ENCODE peak calls at places on chromosome 9, in eight cellular contexts. Q is lower leg skin, W is omental fat pad, Z is epithelial cell of proximal tubule, M is heart left ventricle, K is Panc1, V is fibroblast of villous mesenchyme, N is nephron progenitor cell. O is an unnamed sample.

GRCh38 chr9:76542360-76542759 is 83.4 kb downstream of the GCNT1 start:
- DNase-seq in Q (no peak), W (no peak), Z (no peak), M (no peak), K (no peak), V (no peak), N (no peak), O (no peak)

GRCh38 chr9:77569335-77569734 is 78.8 kb downstream of the GNA14 start:
- DNase-seq in Q (no peak), W (no peak), Z (no peak), M (no peak), K (no peak), V (no peak), N (no peak), O (no peak)

GRCh38 chr9:107711528-107711927 is 222.0 kb upstream of the KLF4 start:
- DNase-seq in Q (no peak), W (no peak), Z (peak), M (no peak), K (no peak), V (peak), N (no peak), O (peak)

GRCh38 chr9:35070823-35071813 is 1.3 kb downstream of the VCP start:
- DNase-seq in Q (no peak), W (no peak), Z (no peak), M (no peak), K (no peak), V (peak), N (no peak), O (peak)

GRCh38 chr9:121353246-121353975 is 16.6 kb downstream of the STOM start:
- DNase-seq in Q (no peak), W (no peak), Z (no peak), M (no peak), K (no peak), V (no peak), N (no peak), O (no peak)

GRCh38 chr9:126500600-126501382 is 112.9 kb upstream of the LMX1B start:
- DNase-seq in Q (peak), W (peak), Z (no peak), M (peak), K (peak), V (peak), N (peak), O (peak)

GRCh38 chr9:20508242-20508641 is 114.1 kb downstream of the MLLT3 start:
- DNase-seq in Q (no peak), W (no peak), Z (no peak), M (no peak), K (no peak), V (peak), N (no peak), O (no peak)

GRCh38 chr9:110069326-110070248 is 138.4 kb downstream of the C9orf152 start:
- DNase-seq in Q (peak), W (no peak), Z (no peak), M (no peak), K (peak), V (peak), N (no peak), O (peak)

GRCh38 chr9:112754578-112754977 is 4.0 kb downstream of the SNX30 start:
- DNase-seq in Q (no peak), W (no peak), Z (no peak), M (no peak), K (no peak), V (peak), N (no peak), O (peak)

GRCh38 chr9:93126151-93126781 is 7.8 kb downstream of the NINJ1 start:
- DNase-seq in Q (no peak), W (peak), Z (no peak), M (peak), K (no peak), V (no peak), N (no peak), O (no peak)

GRCh38 chr9:133795049-133795448 is 56.9 kb upstream of the SARDH start:
- DNase-seq in Q (no peak), W (no peak), Z (no peak), M (no peak), K (no peak), V (no peak), N (no peak), O (no peak)

GRCh38 chr9:27524236-27524635 is at the start of gene IFNK:
- DNase-seq in Q (no peak), W (no peak), Z (no peak), M (no peak), K (no peak), V (no peak), N (no peak), O (no peak)

GRCh38 chr9:79651251-79651795 is 79.6 kb downstream of the TLE4 start:
- DNase-seq in Q (no peak), W (no peak), Z (no peak), M (peak), K (no peak), V (peak), N (no peak), O (no peak)

GRCh38 chr9:90142580-90142979 is 500.0 kb downstream of the DIRAS2 start:
- DNase-seq in Q (peak), W (peak), Z (peak), M (no peak), K (no peak), V (peak), N (peak), O (peak)

GRCh38 chr9:115263731-115264130 is 145.8 kb upstream of the TNC start:
- DNase-seq in Q (no peak), W (no peak), Z (no peak), M (no peak), K (no peak), V (peak), N (no peak), O (peak)

GRCh38 chr9:129798973-129799372 is 4.0 kb upstream of the TOR1B start:
- DNase-seq in Q (no peak), W (no peak), Z (no peak), M (no peak), K (no peak), V (no peak), N (no peak), O (no peak)

GRCh38 chr9:129910628-129911567 is 75.6 kb downstream of the USP20 start:
- DNase-seq in Q (no peak), W (no peak), Z (peak), M (no peak), K (peak), V (peak), N (no peak), O (peak)

GRCh38 chr9:99557816-99558215 is 263.9 kb upstream of the NR4A3 start:
- DNase-seq in Q (no peak), W (no peak), Z (no peak), M (no peak), K (no peak), V (no peak), N (no peak), O (no peak)

GRCh38 chr9:73149371-73150067 is 2.1 kb upstream of the ANXA1 start:
- DNase-seq in Q (no peak), W (no peak), Z (peak), M (no peak), K (no peak), V (peak), N (no peak), O (peak)

GRCh38 chr9:17021379-17021970 is 113.4 kb upstream of the CNTLN start:
- DNase-seq in Q (no peak), W (no peak), Z (no peak), M (no peak), K (no peak), V (peak), N (no peak), O (peak)

GRCh38 chr9:31908158-31908890 is 476.1 kb upstream of the ACO1 start:
- DNase-seq in Q (no peak), W (no peak), Z (peak), M (no peak), K (no peak), V (peak), N (no peak), O (no peak)

GRCh38 chr9:21919377-21920362 is 74.5 kb downstream of the CDKN2A start:
- DNase-seq in Q (no peak), W (no peak), Z (peak), M (no peak), K (no peak), V (peak), N (no peak), O (peak)

GRCh38 chr9:74120470-74120869 is 376.7 kb upstream of the RORB start:
- DNase-seq in Q (no peak), W (no peak), Z (no peak), M (no peak), K (no peak), V (no peak), N (no peak), O (no peak)

GRCh38 chr9:115973241-115973640 is 180.3 kb upstream of the PAPPA start:
- DNase-seq in Q (no peak), W (no peak), Z (no peak), M (no peak), K (no peak), V (no peak), N (no peak), O (no peak)

GRCh38 chr9:130315446-130316226 is 50.1 kb downstream of the HMCN2 start:
- DNase-seq in Q (no peak), W (no peak), Z (no peak), M (peak), K (no peak), V (no peak), N (no peak), O (no peak)

GRCh38 chr9:14260101-14260500 is 53.8 kb downstream of the NFIB start:
- DNase-seq in Q (no peak), W (no peak), Z (no peak), M (no peak), K (no peak), V (no peak), N (no peak), O (no peak)

GRCh38 chr9:30800421-30800820 is 1584.0 kb upstream of the ACO1 start:
- DNase-seq in Q (no peak), W (no peak), Z (no peak), M (peak), K (no peak), V (no peak), N (no peak), O (no peak)

GRCh38 chr9:1979815-1980367 is 35.3 kb upstream of the SMARCA2 start:
- DNase-seq in Q (no peak), W (no peak), Z (peak), M (no peak), K (no peak), V (peak), N (no peak), O (peak)

GRCh38 chr9:2158111-2158610 is 143.0 kb downstream of the SMARCA2 start:
- DNase-seq in Q (peak), W (peak), Z (peak), M (no peak), K (no peak), V (peak), N (peak), O (peak)

GRCh38 chr9:100322954-100323536 is 29.7 kb downstream of the TEX10 start:
- DNase-seq in Q (no peak), W (no peak), Z (no peak), M (no peak), K (no peak), V (peak), N (peak), O (peak)

GRCh38 chr9:75891277-75892167 is 1.0 kb downstream of the PCSK5 start:
- DNase-seq in Q (peak), W (peak), Z (no peak), M (peak), K (no peak), V (peak), N (peak), O (peak)

GRCh38 chr9:132142883-132143282 is 19.0 kb upstream of the NTNG2 start:
- DNase-seq in Q (no peak), W (no peak), Z (no peak), M (no peak), K (no peak), V (no peak), N (no peak), O (no peak)

GRCh38 chr9:130235558-130236435 is 29.8 kb upstream of the HMCN2 start:
- DNase-seq in Q (peak), W (peak), Z (no peak), M (peak), K (no peak), V (peak), N (peak), O (peak)

GRCh38 chr9:111148994-111149759 is 110.9 kb upstream of the LPAR1 start:
- DNase-seq in Q (peak), W (no peak), Z (no peak), M (no peak), K (no peak), V (peak), N (no peak), O (peak)

GRCh38 chr9:119284118-119284517 is 85.1 kb downstream of the BRINP1 start:
- DNase-seq in Q (no peak), W (no peak), Z (no peak), M (no peak), K (no peak), V (no peak), N (peak), O (no peak)
- TF ChIP-seq CTCF in Q (no peak), W (no peak), Z (peak), M (no peak), K (peak), V (no peak), N (peak), O (no peak)

DNA sequence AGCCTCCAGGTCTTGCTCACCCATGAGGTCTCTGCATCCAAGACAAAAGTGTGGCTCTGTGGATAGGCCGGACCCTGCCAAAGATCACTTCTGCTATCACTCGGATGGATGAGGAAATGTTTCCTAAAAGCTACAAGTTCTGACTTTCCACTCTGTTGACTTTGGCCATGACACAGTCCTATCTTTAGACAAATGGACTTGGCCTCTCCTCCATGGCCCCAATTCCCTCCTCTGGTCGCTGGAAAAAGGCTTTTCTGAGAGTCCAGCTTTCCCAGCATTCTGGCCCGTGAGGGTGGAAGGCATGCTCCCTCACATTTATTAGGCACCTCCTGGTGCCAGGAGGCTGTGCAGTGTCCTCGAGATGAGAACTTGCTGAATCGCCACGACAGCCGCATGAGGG is 83.1 kb downstream of the COL27A1 start:
- DNase-seq in Q (no peak), W (no peak), Z (no peak), M (no peak), K (no peak), V (no peak), N (no peak), O (peak)
- TF ChIP-seq CTCF in Q (no peak), W (no peak), Z (no peak), M (no peak), K (no peak), V (no peak), N (no peak), O (no peak)

GRCh38 chr9:124284237-124284831 is 26.6 kb downstream of the NEK6 start:
- DNase-seq in Q (no peak), W (no peak), Z (peak), M (peak), K (no peak), V (peak), N (no peak), O (peak)
- TF ChIP-seq CTCF in Q (no peak), W (no peak), Z (no peak), M (peak), K (no peak), V (no peak), N (no peak), O (no peak)

GRCh38 chr9:134811673-134812668 is 68.6 kb upstream of the FCN2 start:
- DNase-seq in Q (peak), W (no peak), Z (no peak), M (no peak), K (no peak), V (peak), N (no peak), O (peak)
- TF ChIP-seq CTCF in Q (no peak), W (no peak), Z (no peak), M (peak), K (no peak), V (no peak), N (no peak), O (peak)

DNA sequence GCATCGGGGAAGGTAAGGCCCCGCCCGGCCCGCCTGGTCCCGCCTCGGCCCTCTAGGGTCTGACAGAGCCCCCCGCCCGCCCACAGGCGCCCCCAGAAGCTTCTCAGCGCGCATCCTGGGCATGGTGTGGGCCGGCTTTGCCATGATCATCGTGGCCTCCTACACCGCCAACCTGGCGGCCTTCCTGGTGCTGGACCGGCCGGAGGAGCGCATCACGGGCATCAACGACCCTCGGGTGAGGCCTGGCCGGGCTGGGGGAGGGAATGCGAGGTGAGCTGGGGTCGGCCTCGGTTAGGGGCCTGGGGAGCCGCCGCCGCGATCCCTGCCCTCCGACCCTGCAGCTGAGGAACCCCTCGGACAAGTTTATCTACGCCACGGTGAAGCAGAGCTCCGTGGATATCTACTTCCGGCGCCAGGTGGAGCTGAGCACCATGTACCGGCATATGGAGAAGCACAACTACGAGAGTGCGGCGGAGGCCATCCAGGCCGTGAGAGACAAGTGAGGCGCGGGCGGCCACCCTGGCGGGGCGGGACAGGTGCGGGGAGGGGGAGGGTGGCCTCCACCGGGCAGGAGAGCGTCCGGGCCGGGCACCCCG is 7.2 kb downstream of the LRRC26 start:
- DNase-seq in Q (no peak), W (no peak), Z (no peak), M (no peak), K (no peak), V (no peak), N (peak), O (no peak)
- TF ChIP-seq CTCF in Q (no peak), W (no peak), Z (peak), M (no peak), K (no peak), V (no peak), N (no peak), O (no peak)

O was measured in fibroblast of the aortic adventitia.